ENCODE peak calls at places on chromosomes 11 and 22, in seven cellular contexts. T, K, S, Z, I, H and A are unnamed samples.
A peak's percentile ranks its signal among the peaks of the same experiment; 100 is the strongest.

GRCh38 chr11:47538741-47539575 is 14.0 kb downstream of the CELF1 start:
- DNase-seq in T (peak; percentile 37), I (no peak), K (peak; percentile 77), H (no peak), S (no peak), Z (no peak), A (no peak)

GRCh38 chr11:87851234-87851633 is 324.0 kb downstream of the RAB38 start:
- DNase-seq in S (no peak), T (peak; percentile 53), K (no peak), I (no peak), Z (no peak), H (no peak), A (no peak)

GRCh38 chr22:47918936-47919505 is 1156.6 kb downstream of the TBC1D22A start:
- DNase-seq in I (no peak), S (no peak), K (peak; percentile 37), H (no peak), T (no peak), Z (no peak), A (no peak)

GRCh38 chr11:97570636-97571035 is 1180.8 kb downstream of the JRKL start:
- DNase-seq in H (no peak), Z (no peak), K (no peak), I (no peak), S (no peak), T (no peak), A (no peak)

GRCh38 chr22:37321288-37321687 is 39.0 kb downstream of the CYTH4 start:
- DNase-seq in H (no peak), K (no peak), Z (no peak), S (no peak), T (no peak), I (no peak), A (no peak)

GRCh38 chr11:120168108-120168959 is 30.4 kb upstream of the TRIM29 start:
- DNase-seq in Z (no peak), I (no peak), T (no peak), K (no peak), H (peak; percentile 14), S (no peak), A (no peak)

GRCh38 chr22:41966225-41966606 is 3.0 kb upstream of the SEPTIN3 start:
- DNase-seq in K (no peak), Z (no peak), I (no peak), H (no peak), T (no peak), S (no peak), A (no peak)

GRCh38 chr11:85948884-85949283 is 93.7 kb downstream of the CCDC83 start:
- DNase-seq in T (no peak), I (no peak), K (no peak), H (no peak), Z (no peak), S (no peak), A (no peak)

GRCh38 chr11:132379540-132379939 is 1009.1 kb downstream of the NTM start:
- DNase-seq in K (no peak), S (no peak), T (no peak), H (no peak), Z (no peak), I (no peak), A (no peak)

GRCh38 chr22:39431821-39432251 is 25.0 kb upstream of the MGAT3 start:
- DNase-seq in I (peak; percentile 82), S (peak; percentile 25), T (peak; percentile 37), H (no peak), Z (no peak), K (no peak), A (no peak)

GRCh38 chr11:94581926-94582325 is 14.8 kb downstream of the PIWIL4 start:
- DNase-seq in T (no peak), Z (no peak), S (no peak), H (no peak), I (no peak), K (no peak), A (no peak)

GRCh38 chr11:18329196-18329870 is 7.0 kb downstream of the GTF2H1 start:
- DNase-seq in Z (no peak), K (no peak), T (no peak), H (no peak), I (no peak), S (no peak), A (no peak)

GRCh38 chr11:19164230-19164855 is 37.4 kb downstream of the CSRP3 start:
- DNase-seq in K (no peak), I (no peak), H (no peak), S (no peak), Z (no peak), T (no peak), A (no peak)

GRCh38 chr11:26827567-26828037 is 105.7 kb upstream of the SLC5A12 start:
- DNase-seq in Z (no peak), S (no peak), H (peak; percentile 31), K (no peak), I (no peak), T (peak; percentile 81), A (no peak)

GRCh38 chr11:72773291-72773690 is 20.6 kb downstream of the STARD10 start:
- DNase-seq in H (no peak), T (peak; percentile 83), S (no peak), Z (no peak), I (no peak), K (peak; percentile 79), A (no peak)

GRCh38 chr11:8297781-8298440 is 34.2 kb upstream of the LMO1 start:
- DNase-seq in H (no peak), T (no peak), S (no peak), K (no peak), Z (no peak), I (no peak), A (peak; percentile 37)

GRCh38 chr11:37313266-37313665 is 715.2 kb upstream of the RAG2 start:
- DNase-seq in K (no peak), H (no peak), Z (no peak), T (no peak), I (no peak), S (no peak), A (no peak)

GRCh38 chr22:49046546-49047305 is 780.9 kb downstream of the BRD1 start:
- DNase-seq in H (no peak), T (no peak), S (no peak), I (peak; percentile 51), K (peak; percentile 74), Z (no peak), A (no peak)

GRCh38 chr11:32333335-32333991 is 101.9 kb downstream of the WT1 start:
- DNase-seq in T (peak; percentile 60), K (peak; percentile 49), I (peak; percentile 59), H (peak; percentile 60), Z (peak; percentile 81), S (no peak), A (peak; percentile 46)

GRCh38 chr11:118180300-118180703 is 3.9 kb upstream of the SCN2B start:
- DNase-seq in S (no peak), Z (peak; percentile 89), H (peak; percentile 34), K (peak; percentile 96), I (no peak), T (no peak), A (no peak)

GRCh38 chr22:49847751-49848689 is 5.6 kb upstream of the ZBED4 start:
- DNase-seq in H (no peak), Z (peak; percentile 58), T (peak; percentile 13), I (peak; percentile 71), S (no peak), K (no peak), A (no peak)